ENCODE peak calls at places on chromosome 19, in five cellular contexts. H is GM10248, A is cardiac fibroblast, V is progenitor cell of endocrine pancreas, N is PC-3. F is an unnamed sample.

GRCh38 chr19:12000152-12000981 is 35.1 kb downstream of the ZNF433 start:
- DNase-seq in H (peak; percentile 72), A (no peak), V (no peak), N (no peak), F (no peak)

GRCh38 chr19:46416077-46416709 is 2.8 kb upstream of the CCDC8 start:
- DNase-seq in H (peak; percentile 57), A (peak; percentile 95), V (peak; percentile 83), N (peak; percentile 63), F (peak; percentile 91)

GRCh38 chr19:40646564-40647254 is 43.7 kb downstream of the NUMBL start:
- DNase-seq in H (no peak), A (no peak), V (no peak), N (peak; percentile 15), F (no peak)

GRCh38 chr19:45571457-45572220 is 13.0 kb downstream of the OPA3 start:
- DNase-seq in H (no peak), A (no peak), V (no peak), N (no peak), F (no peak)

GRCh38 chr19:45507864-45508680 is 793 bp downstream of the VASP start:
- DNase-seq in H (no peak), A (no peak), V (peak; percentile 47), N (no peak), F (no peak)

GRCh38 chr19:6769006-6769637 is 1.9 kb upstream of the SH2D3A start:
- DNase-seq in H (no peak), A (peak; percentile 52), V (no peak), N (peak; percentile 38), F (no peak)

GRCh38 chr19:56732974-56733373 is 61.4 kb upstream of the ZNF835 start:
- DNase-seq in H (no peak), A (no peak), V (no peak), N (peak; percentile 9), F (no peak)

GRCh38 chr19:33815410-33816340 is 19.0 kb downstream of the KCTD15 start:
- DNase-seq in H (no peak), A (peak; percentile 32), V (no peak), N (peak; percentile 9), F (no peak)

GRCh38 chr19:43495082-43495481 is 9.5 kb downstream of the PHLDB3 start:
- DNase-seq in H (no peak), A (no peak), V (no peak), N (no peak), F (no peak)

GRCh38 chr19:30227661-30228112 is 144.5 kb upstream of the ZNF536 start:
- DNase-seq in H (peak; percentile 80), A (peak; percentile 62), V (peak; percentile 73), N (peak; percentile 48), F (peak; percentile 79)

GRCh38 chr19:40623403-40624239 is 22.5 kb downstream of the LTBP4 start:
- DNase-seq in H (no peak), A (peak; percentile 55), V (peak; percentile 59), N (peak; percentile 85), F (no peak)

GRCh38 chr19:40576181-40576584 is 490 bp upstream of the SHKBP1 start:
- DNase-seq in H (no peak), A (no peak), V (no peak), N (no peak), F (no peak)

GRCh38 chr19:42295831-42296525 is 6.0 kb upstream of the PRR19 start:
- DNase-seq in H (peak; percentile 84), A (peak; percentile 66), V (peak; percentile 93), N (no peak), F (peak; percentile 91)

DNA sequence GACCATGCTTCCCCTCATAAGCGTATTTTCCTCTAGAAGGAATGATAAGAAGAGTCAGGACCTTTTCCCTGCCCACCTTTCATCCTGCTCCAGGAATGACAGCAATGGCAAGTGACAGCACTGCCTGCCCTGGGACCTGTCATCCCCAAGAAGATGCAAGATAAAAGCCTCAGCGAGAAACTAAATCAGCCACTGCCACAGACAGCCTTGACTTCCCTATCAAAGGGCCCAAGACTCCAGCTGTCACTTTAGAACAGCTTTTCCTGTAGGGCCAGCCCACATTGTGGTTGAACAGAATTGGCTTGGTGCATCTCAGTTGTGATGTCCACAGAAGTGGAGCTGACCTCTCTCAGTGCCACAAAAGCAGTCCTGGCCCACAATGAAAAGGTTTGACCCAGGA is 1.1 kb downstream of the RAB8A start:
- DNase-seq in H (no peak), A (no peak), V (no peak), N (no peak), F (no peak)
- TF ChIP-seq CTCF in H (no peak), A (no peak), V (no peak), N (no peak), F (no peak)

DNA sequence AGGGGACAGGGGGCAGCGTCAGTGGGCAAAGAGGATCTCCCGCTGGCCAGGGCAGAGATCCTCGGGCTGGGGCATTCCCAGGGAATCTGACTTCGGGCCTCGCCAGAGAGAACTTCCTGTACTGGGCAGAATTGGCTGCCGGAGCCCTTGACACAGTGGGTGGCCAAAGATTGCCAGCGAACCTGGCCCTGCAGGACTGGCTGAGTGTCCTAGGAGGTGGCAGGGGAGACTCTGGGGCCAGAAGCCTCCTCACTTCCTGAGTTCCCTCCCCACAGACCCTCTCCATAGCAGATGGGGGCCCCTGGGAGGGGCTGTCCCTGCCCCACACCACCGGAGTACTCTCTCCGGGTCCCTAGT is 19.3 kb downstream of the DPP9 start:
- DNase-seq in H (no peak), A (no peak), V (no peak), N (no peak), F (no peak)
- TF ChIP-seq CTCF in H (no peak), A (no peak), V (no peak), N (no peak), F (no peak)

GRCh38 chr19:23998568-23998967 is 83.9 kb downstream of the ZNF726 start:
- DNase-seq in H (no peak), A (no peak), V (no peak), N (no peak), F (no peak)

GRCh38 chr19:23999821-24000610 is 85.3 kb downstream of the ZNF726 start:
- DNase-seq in H (no peak), A (no peak), V (no peak), N (no peak), F (no peak)

GRCh38 chr19:23992348-23992747 is 77.7 kb downstream of the ZNF726 start:
- DNase-seq in H (no peak), A (no peak), V (no peak), N (no peak), F (no peak)

GRCh38 chr19:24000656-24001055 is 86.0 kb downstream of the ZNF726 start:
- DNase-seq in H (no peak), A (no peak), V (no peak), N (no peak), F (no peak)

DNA sequence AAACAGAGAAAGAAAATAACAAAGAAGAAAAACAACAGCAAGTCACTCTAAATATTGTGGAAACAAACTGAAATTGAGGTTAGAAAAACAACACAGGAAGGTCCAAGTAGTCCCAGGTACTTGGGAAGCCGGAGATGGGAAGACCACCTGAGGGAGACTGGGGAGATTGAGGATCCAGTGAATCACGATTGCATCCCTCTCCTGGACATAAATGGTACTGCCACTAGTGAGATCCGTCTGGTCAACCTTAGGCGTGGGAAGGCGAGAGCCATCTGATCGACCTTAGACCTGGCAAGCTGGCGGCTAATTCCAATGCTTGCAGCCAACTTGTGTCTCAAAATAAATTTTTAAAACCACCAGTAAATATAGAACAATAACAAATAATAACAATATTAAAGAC is 81.9 kb downstream of the ZNF726 start:
- DNase-seq in H (no peak), A (no peak), V (no peak), N (peak; percentile 20), F (no peak)
- TF ChIP-seq CTCF in H (no peak), A (peak; percentile 45), V (peak; percentile 25), N (peak; percentile 43), F (peak; percentile 50)

DNA sequence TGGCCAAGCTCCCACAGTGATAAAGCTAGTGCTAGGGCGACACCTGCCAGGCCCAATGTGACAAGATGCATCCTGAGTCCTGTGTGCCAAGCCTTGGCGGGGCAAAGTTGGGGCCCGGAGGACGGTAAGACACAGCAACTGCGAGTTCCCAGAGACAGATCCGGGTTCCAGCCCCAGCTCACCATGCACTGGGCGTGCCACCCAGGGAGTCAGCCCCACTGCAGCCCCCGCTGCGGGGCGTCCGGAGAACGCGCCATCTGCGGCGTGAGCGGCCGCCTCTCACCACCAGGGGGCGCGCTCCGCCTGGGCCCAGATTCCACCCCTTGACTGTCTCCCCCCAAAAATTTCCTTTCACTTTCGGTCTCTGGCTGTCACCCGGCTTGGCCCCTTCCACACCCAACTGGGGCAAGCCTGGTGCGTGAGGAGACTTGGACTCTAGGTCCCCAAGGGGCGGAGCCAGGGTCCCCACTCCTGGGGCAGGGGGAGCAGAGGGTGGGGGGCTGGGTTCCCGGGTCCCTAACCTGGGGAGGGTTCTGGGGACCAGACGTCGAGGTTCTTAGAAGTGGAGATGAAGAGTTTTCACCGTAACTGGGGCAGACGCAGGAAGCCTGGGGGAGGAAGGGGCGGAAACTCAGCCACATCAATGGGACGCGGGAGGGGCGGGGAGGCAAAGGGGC is at the start of gene FLT3LG:
- DNase-seq in H (peak; percentile 92), A (peak; percentile 81), V (peak; percentile 55), N (peak; percentile 77), F (peak; percentile 61)
- TF ChIP-seq CTCF in H (peak; percentile 94), A (peak; percentile 84), V (peak; percentile 98), N (peak; percentile 99), F (peak; percentile 96)

DNA sequence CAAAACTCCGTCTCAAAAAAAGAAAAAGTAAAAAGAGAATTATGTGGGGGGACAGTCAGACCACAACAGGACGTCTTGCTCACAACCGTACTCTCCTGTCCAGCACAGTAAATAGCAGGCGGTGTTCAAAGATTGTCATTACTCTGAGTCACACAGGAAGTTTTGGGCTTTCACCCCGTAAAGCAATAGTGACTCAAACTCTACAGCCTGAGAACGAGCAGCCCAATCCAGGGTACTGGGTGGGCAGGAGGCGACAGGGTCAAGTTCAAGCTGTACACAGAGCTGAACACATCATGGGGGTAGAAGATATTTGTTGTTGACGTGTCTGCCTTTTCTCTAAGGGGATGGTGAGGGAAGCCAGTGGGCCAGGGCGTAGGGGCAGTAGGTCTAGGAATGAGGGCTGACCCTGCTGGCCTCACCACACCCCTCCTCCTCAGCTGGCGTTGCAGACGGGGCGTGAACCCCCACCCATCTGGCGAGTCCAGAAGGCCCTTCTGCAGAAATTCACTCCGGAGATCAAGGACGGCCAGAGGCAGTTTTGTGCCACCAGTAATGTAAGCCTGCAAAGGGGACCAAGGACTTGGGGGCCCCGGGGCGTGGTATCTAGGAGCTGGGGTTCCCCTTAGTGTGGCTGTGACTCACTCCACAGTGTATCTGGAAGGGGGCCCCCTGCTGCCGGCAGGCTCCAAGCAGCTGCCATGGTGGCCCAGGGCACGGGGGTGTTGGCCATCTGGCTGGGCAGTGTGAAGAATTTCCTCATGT is 23.3 kb downstream of the PRR12 start:
- DNase-seq in H (no peak), A (peak; percentile 72), V (no peak), N (peak; percentile 97), F (no peak)
- TF ChIP-seq CTCF in H (no peak), A (peak; percentile 31), V (no peak), N (peak; percentile 45), F (no peak)

GRCh38 chr19:18857223-18857622 is 25.5 kb downstream of the UPF1 start:
- DNase-seq in H (no peak), A (no peak), V (no peak), N (no peak), F (no peak)

GRCh38 chr19:18853755-18854427 is 22.1 kb downstream of the UPF1 start:
- DNase-seq in H (no peak), A (no peak), V (no peak), N (no peak), F (no peak)

GRCh38 chr19:18854982-18855381 is 23.2 kb downstream of the UPF1 start:
- DNase-seq in H (no peak), A (no peak), V (no peak), N (no peak), F (no peak)

GRCh38 chr19:18856385-18857126 is 24.8 kb downstream of the UPF1 start:
- DNase-seq in H (no peak), A (peak; percentile 56), V (no peak), N (peak; percentile 30), F (no peak)

GRCh38 chr19:18855647-18856384 is 24.1 kb downstream of the UPF1 start:
- DNase-seq in H (no peak), A (no peak), V (no peak), N (no peak), F (no peak)
- TF ChIP-seq CTCF in H (no peak), A (no peak), V (no peak), N (no peak), F (no peak)

F was measured in neural crest cell.